ENCODE peak calls at places on chromosome 21, in four cellular contexts. I is transverse colon, E is Peyer's patch, J is stomach. H is an unnamed sample. For H3K27me3, the result is how much of the 10 kb centered on the place peaks cover.

GRCh38 chr21:27772816-27773215 is 805.9 kb upstream of the ADAMTS5 start:
- DNase-seq in I (no peak), E (no peak), J (no peak), H (no peak)

GRCh38 chr21:43880111-43880985 is 15.3 kb downstream of the AGPAT3 start:
- DNase-seq in I (no peak), E (no peak), J (peak), H (peak)

GRCh38 chr21:15206514-15206913 is 141.7 kb upstream of the NRIP1 start:
- DNase-seq in I (no peak), E (no peak), J (no peak), H (no peak)

GRCh38 chr21:23789864-23790263 is 1817.4 kb downstream of the MRPL39 start:
- DNase-seq in I (no peak), E (no peak), J (no peak), H (no peak)

GRCh38 chr21:20739421-20739820 is 258.8 kb upstream of the NCAM2 start:
- DNase-seq in I (no peak), E (no peak), J (no peak), H (no peak)

GRCh38 chr21:43627527-43627926 is 31.8 kb downstream of the HSF2BP start:
- DNase-seq in I (no peak), E (no peak), J (no peak), H (no peak)

GRCh38 chr21:25639167-25639921 is at the start of gene JAM2:
- DNase-seq in I (peak), E (peak), J (no peak), H (peak)

GRCh38 chr21:42721341-42721824 is 68.0 kb downstream of the PDE9A start:
- DNase-seq in I (peak), E (no peak), J (no peak), H (no peak)

GRCh38 chr21:36708512-36709029 is 9.7 kb downstream of the SIM2 start:
- DNase-seq in I (no peak), E (no peak), J (peak), H (no peak)

GRCh38 chr21:31273278-31273677 is 70.8 kb downstream of the TIAM1 start:
- DNase-seq in I (no peak), E (no peak), J (no peak), H (no peak)

GRCh38 chr21:46552274-46552673 is 52.6 kb downstream of the S100B start:
- DNase-seq in I (no peak), E (no peak), J (no peak), H (no peak)

GRCh38 chr21:37873655-37874054 is 42.6 kb downstream of the KCNJ6 start:
- DNase-seq in I (no peak), E (no peak), J (no peak), H (no peak)

GRCh38 chr21:15057290-15057689 is 7.5 kb downstream of the NRIP1 start:
- DNase-seq in I (peak), E (no peak), J (no peak), H (no peak)

GRCh38 chr21:15250384-15250783 is 185.6 kb upstream of the NRIP1 start:
- DNase-seq in I (no peak), E (no peak), J (no peak), H (no peak)

GRCh38 chr21:17900990-17901385 is 81.8 kb upstream of the C21orf91 start:
- DNase-seq in I (no peak), E (no peak), J (no peak), H (no peak)

GRCh38 chr21:38869196-38869595 is 63.5 kb downstream of the ETS2 start:
- DNase-seq in I (no peak), E (no peak), J (no peak), H (no peak)

GRCh38 chr21:39088831-39089380 is 94.3 kb downstream of the PSMG1 start:
- DNase-seq in I (no peak), E (no peak), J (no peak), H (no peak)

GRCh38 chr21:38377165-38378093 is 120.6 kb downstream of the KCNJ15 start:
- DNase-seq in I (no peak), E (no peak), J (no peak), H (no peak)

GRCh38 chr21:35703704-35704103 is 356.6 kb downstream of the SETD4 start:
- DNase-seq in I (no peak), E (no peak), J (no peak), H (no peak)

GRCh38 chr21:25002676-25003075 is 604.6 kb downstream of the MRPL39 start:
- DNase-seq in I (no peak), E (no peak), J (no peak), H (peak)

GRCh38 chr21:36909423-36909822 is 57.0 kb downstream of the HLCS start:
- DNase-seq in I (no peak), E (no peak), J (no peak), H (no peak)

GRCh38 chr21:15141236-15141970 is 76.6 kb upstream of the NRIP1 start:
- DNase-seq in I (peak), E (no peak), J (peak), H (peak)

GRCh38 chr21:29366532-29366931 is 67.8 kb downstream of the BACH1 start:
- DNase-seq in I (no peak), E (no peak), J (no peak), H (no peak)

GRCh38 chr21:38280446-38280845 is 23.7 kb downstream of the KCNJ15 start:
- DNase-seq in I (no peak), E (no peak), J (no peak), H (no peak)

GRCh38 chr21:42983102-42983501 is 8.7 kb downstream of the PKNOX1 start:
- DNase-seq in I (no peak), E (no peak), J (no peak), H (no peak)

GRCh38 chr21:39519835-39520234 is 68.1 kb downstream of the SH3BGR start:
- DNase-seq in I (no peak), E (no peak), J (no peak), H (no peak)

GRCh38 chr21:43733529-43734071 is 14.7 kb downstream of the PDXK start:
- DNase-seq in I (peak), E (no peak), J (no peak), H (no peak)

GRCh38 chr21:43192501-43193081 is 23.8 kb downstream of the CRYAA start:
- DNase-seq in I (no peak), E (no peak), J (no peak), H (no peak)

GRCh38 chr21:40672602-40673001 is 174.4 kb downstream of the DSCAM start:
- DNase-seq in I (no peak), E (no peak), J (no peak), H (no peak)

GRCh38 chr21:43361127-43361492 is 65.8 kb downstream of the SIK1 start:
- DNase-seq in I (peak), E (peak), J (no peak), H (no peak)

GRCh38 chr21:15219866-15220265 is 155.1 kb upstream of the NRIP1 start:
- DNase-seq in I (no peak), E (no peak), J (no peak), H (no peak)

GRCh38 chr21:29360799-29361765 is 62.4 kb downstream of the BACH1 start:
- DNase-seq in I (no peak), E (no peak), J (no peak), H (no peak)

GRCh38 chr21:38839683-38840286 is 34.1 kb downstream of the ETS2 start:
- DNase-seq in I (no peak), E (no peak), J (no peak), H (no peak)

GRCh38 chr21:38310619-38311018 is 53.8 kb downstream of the KCNJ15 start:
- DNase-seq in I (no peak), E (no peak), J (no peak), H (no peak)

GRCh38 chr21:28111151-28111619 is 881.5 kb downstream of the LTN1 start:
- DNase-seq in I (peak), E (no peak), J (no peak), H (peak)

DNA sequence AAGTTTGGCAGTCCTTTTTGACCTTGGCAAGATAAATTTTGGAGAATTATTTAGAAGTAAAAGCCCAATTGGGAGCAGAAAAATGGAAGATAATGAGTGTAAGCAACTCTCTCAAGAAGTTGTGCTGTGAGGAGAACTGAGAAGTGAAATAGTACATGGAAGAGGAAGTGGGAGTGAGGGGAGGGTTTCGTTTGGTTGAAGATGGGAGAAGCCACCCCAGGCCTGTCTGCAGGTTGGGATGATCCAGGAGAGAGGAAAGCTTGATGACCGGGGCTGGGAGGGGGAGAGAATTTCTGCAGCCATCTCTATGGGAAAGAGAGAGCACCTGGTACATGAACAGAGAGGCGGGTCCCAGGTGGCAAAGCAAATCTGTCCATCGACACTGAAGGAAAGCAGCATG is 8.6 kb upstream of the RCAN1 start:
- DNase-seq in I (no peak), E (no peak), J (no peak), H (no peak)
- H3K4me3 ChIP-seq in I (no peak), E (no peak), J (no peak), H (no peak)

GRCh38 chr21:33229776-33230517 is at the start of gene IFNAR2:
- DNase-seq in I (peak), E (peak), J (peak), H (peak)
- TF ChIP-seq POLR2A in I (peak), E (peak), J (no peak), H (peak)

DNA sequence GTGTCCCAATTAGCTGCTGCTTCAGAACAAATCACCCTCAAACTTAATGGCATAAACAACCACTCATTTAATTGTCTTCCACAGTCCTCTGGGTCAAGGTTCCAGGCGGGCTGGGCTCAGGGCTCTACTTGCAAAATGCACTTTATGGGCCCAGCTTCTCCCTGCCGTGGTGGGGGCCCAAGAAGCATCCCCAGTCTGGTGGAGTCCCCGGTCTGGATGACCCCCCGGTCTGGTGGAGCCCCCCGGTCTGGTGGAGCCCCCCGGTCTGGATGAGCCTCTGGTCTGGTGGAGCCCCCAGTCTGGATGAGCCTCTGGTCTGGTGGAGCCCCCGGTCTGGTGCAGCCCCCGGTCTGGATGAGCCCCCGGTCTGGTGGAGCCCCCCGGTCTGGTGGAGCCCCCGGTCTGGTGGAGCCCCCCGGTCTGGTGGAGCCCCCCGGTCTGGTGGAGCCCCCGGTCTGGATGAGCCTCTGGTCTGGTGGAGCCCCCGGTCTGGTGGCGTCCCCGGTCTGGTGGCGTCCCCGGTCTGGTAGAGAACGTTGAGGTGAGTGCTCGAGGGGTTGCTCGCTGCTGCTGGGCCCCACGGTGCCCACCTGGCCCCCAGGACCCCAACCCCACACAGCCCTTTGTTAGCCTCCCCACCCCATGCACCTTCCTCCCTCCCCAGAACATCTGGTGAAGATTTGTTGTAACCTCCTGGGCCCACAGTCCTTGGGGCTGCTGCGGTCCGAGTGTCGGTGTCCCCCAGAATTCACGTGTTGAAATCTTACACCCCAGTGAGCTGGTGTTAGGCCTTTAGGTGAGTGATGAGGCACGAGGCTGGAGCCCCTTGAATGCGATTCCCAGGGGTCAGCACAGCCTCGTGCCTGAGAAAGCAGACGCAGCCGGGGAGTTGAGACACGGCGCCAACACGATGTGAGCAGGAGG is 33.8 kb downstream of the POFUT2 start:
- DNase-seq in I (no peak), E (no peak), J (no peak), H (no peak)
- H3K27me3 ChIP-seq in I (under half), E (under half), J (under half), H (under half)

DNA sequence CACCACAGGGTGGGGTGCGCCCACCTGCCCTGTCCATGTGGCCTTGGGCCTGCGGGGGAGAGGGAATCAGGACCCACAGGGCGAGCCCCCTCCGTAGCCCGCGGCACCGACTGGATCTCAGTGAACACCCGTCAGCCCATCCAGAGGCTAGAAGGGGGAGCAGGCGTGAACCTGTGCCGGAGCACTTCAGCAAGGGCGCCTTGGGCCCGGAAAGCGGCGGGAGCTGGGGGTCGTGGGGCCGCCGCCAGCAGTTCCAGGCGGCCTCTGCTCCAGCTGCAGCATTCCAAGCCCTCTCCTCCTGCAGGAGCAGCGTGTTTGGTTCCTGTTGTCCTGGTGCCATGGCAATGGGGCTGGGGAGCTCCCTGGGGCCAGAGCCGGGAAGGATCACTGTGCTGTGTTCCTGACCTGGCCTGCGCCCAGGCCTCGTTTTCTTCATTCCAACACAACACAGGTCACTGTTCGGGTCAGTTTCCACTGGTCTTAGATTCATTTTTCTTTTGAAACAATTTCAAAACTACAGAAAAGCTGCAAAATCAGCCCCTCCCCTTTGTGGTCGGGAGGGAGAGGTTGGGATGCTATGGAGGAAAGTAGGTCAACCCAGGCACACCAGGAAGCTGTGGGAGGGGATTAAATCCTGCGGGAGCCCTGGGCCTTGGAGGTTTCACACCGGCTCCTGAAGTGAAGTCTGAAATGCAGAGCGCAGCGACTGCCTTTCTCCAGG is 18.8 kb downstream of the SLX9 start:
- DNase-seq in I (peak), E (peak), J (peak), H (peak)
- H3K4me3 ChIP-seq in I (no peak), E (no peak), J (no peak), H (no peak)

GRCh38 chr21:16588433-16588860 is 858.7 kb downstream of the USP25 start:
- DNase-seq in I (peak), E (no peak), J (peak), H (peak)
- TF ChIP-seq POLR2A in I (no peak), E (no peak), J (no peak), H (peak)

GRCh38 chr21:33139084-33139483 is 69.1 kb downstream of the OLIG1 start:
- DNase-seq in I (no peak), E (no peak), J (no peak), H (no peak)
- H3K27me3 ChIP-seq in I (under half), E (under half), J (under half), H (under half)

GRCh38 chr21:41677671-41678015 is 89.2 kb downstream of the RIPK4 start:
- DNase-seq in I (no peak), E (no peak), J (no peak), H (peak)

GRCh38 chr21:41676198-41676597 is 90.7 kb downstream of the RIPK4 start:
- DNase-seq in I (no peak), E (no peak), J (no peak), H (no peak)

GRCh38 chr21:41680444-41681335 is 86.2 kb downstream of the RIPK4 start:
- DNase-seq in I (no peak), E (no peak), J (no peak), H (peak)

GRCh38 chr21:41678944-41679343 is 87.9 kb downstream of the RIPK4 start:
- DNase-seq in I (peak), E (peak), J (peak), H (peak)

DNA sequence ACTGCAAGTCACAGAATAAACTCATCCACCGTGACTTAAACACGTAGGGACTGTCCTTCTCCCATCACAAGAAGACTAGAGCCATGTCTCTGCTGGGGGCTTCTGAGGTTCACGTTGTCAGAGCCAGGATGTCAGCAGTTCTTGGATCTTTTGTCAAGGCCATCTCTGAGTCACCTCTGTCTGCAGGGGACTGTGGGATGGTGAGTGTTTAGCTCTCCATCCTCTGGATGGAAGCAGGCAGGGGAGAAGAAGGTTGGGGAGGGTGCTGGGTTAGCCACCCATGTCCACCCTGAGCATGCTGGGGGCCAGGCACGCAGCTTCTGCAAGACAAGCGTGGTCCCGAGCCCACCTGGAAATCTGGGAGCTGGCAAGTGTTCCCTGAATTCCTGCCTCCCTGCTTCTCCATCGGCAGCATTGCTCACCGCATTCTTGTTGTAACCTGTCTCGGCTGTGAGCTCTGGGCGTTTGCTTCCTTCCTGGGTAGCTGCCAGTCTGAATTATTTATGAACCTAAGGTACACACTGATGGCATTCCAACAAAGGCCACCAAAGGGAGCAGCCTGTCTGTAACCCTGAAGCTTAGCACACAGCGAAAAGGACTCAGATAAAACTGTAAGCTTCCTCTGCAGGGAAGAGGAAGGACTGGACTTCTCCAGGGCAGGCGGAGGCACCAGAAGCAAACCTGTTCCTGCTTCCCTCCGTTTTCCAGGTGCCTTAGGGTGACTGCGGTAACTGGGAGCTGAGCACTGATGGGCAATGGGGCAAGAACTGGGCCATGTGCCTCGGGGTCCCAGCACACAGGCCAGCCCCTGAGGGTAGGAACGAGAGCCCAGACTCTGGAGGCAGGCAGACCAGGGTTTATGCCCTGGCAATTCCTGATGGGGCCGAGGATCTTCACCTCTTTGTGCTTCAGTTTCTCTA is 88.6 kb downstream of the RIPK4 start:
- DNase-seq in I (peak), E (no peak), J (peak), H (peak)
- H3K4me3 ChIP-seq in I (peak), E (no peak), J (no peak), H (no peak)

GRCh38 chr21:32516729-32517649 is 68.3 kb downstream of the TCP10L start:
- DNase-seq in I (no peak), E (no peak), J (no peak), H (no peak)
- TF ChIP-seq POLR2A in I (no peak), E (no peak), J (no peak), H (no peak)